ENCODE peak calls at places on chromosomes 3 and 15, in six cellular contexts. B, G, I, H, P and X are unnamed samples.

GRCh38 chr3:122992628-122993570 is 34.7 kb downstream of the SEMA5B start:
- DNase-seq in B (no peak), G (no peak), I (no peak), H (no peak), P (no peak), X (no peak)

GRCh38 chr15:27903405-27903804 is 195.7 kb downstream of the OCA2 start:
- DNase-seq in B (no peak), G (no peak), I (no peak), H (no peak), P (no peak), X (no peak)

GRCh38 chr15:49865925-49866757 is 245.3 kb downstream of the DTWD1 start:
- DNase-seq in B (no peak), G (no peak), I (peak), H (no peak), P (no peak), X (no peak)

GRCh38 chr3:187987919-187988318 is 166.0 kb upstream of the LPP start:
- DNase-seq in B (no peak), G (no peak), I (no peak), H (no peak), P (no peak), X (no peak)

GRCh38 chr15:60972866-60973265 is 256.2 kb downstream of the RORA start:
- DNase-seq in B (peak), G (no peak), I (peak), H (no peak), P (no peak), X (no peak)

GRCh38 chr3:13500133-13500885 is 20.2 kb downstream of the HDAC11 start:
- DNase-seq in B (no peak), G (peak), I (no peak), H (no peak), P (peak), X (no peak)

GRCh38 chr15:92035961-92036360 is 182.5 kb downstream of the SLCO3A1 start:
- DNase-seq in B (peak), G (no peak), I (no peak), H (no peak), P (no peak), X (no peak)

GRCh38 chr3:14391033-14391432 is 11.4 kb upstream of the SLC6A6 start:
- DNase-seq in B (peak), G (no peak), I (peak), H (no peak), P (no peak), X (no peak)

GRCh38 chr3:9402410-9403228 is 5.2 kb downstream of the SETD5 start:
- DNase-seq in B (no peak), G (peak), I (peak), H (no peak), P (peak), X (no peak)

GRCh38 chr15:27422997-27423396 is 452.0 kb downstream of the GABRG3 start:
- DNase-seq in B (no peak), G (no peak), I (no peak), H (no peak), P (no peak), X (no peak)

GRCh38 chr15:49238342-49238741 is 68.3 kb downstream of the GALK2 start:
- DNase-seq in B (peak), G (no peak), I (peak), H (no peak), P (no peak), X (no peak)

GRCh38 chr3:177777699-177778098 is 580.4 kb upstream of the TBL1XR1 start:
- DNase-seq in B (peak), G (peak), I (peak), H (peak), P (peak), X (no peak)

GRCh38 chr15:75809986-75810750 is 33.1 kb upstream of the UBE2Q2 start:
- DNase-seq in B (peak), G (no peak), I (peak), H (no peak), P (no peak), X (no peak)
- TF ChIP-seq CTCF in B (peak), G (peak), I (peak), H (no peak), P (peak), X (no peak)

GRCh38 chr15:67106764-67107013 is 41.3 kb downstream of the SMAD3 start:
- DNase-seq in B (no peak), G (no peak), I (no peak), H (no peak), P (no peak), X (no peak)

GRCh38 chr15:67104453-67104852 is 39.1 kb downstream of the SMAD3 start:
- DNase-seq in B (no peak), G (no peak), I (no peak), H (no peak), P (no peak), X (no peak)

GRCh38 chr15:67107014-67107812 is 41.8 kb downstream of the SMAD3 start:
- DNase-seq in B (peak), G (peak), I (peak), H (no peak), P (no peak), X (no peak)

GRCh38 chr15:67105065-67105951 is 39.9 kb downstream of the SMAD3 start:
- DNase-seq in B (peak), G (no peak), I (peak), H (no peak), P (no peak), X (no peak)

DNA sequence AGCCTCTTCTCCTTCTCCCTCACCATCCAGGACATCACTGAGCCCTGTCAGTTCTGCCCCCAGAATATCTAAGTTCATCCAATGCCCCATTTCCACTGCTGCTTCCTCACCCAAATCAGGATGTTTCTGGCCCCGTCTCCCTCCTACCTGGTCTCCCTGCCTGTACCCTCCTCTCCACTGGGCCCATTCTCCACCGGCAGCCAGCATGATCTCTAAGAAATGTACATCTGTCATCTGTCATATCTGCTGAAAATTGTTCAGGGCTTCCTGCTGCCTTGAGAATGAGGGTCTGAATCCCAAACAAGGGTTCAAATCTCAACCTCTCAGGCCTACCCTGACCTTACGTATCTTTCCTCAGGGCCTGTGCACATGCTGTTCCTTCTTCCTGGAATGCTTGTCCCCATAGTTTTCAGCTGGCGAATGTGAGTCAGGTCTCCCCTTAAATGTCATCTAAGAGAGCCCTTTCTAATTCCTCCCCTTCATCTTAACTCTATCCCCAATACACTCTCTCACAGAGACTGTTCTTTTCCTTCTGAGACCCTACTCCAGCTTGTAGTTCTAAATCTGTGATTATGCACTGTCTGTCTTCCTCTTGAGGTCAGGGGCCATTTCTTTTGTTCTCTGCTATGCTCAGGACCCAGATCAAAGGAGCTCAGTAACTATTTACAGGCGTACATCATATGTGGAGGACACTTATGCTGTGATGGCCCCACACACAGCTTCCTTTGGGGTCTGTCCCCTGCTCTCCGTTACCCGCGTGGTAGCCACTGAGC is 40.8 kb downstream of the SMAD3 start:
- DNase-seq in B (no peak), G (peak), I (no peak), H (no peak), P (no peak), X (no peak)
- TF ChIP-seq CTCF in B (no peak), G (no peak), I (no peak), H (no peak), P (no peak), X (no peak)

GRCh38 chr3:158908187-158908762 is 106.4 kb downstream of the MFSD1 start:
- DNase-seq in B (peak), G (no peak), I (peak), H (no peak), P (no peak), X (no peak)
- TF ChIP-seq CTCF in B (peak), G (no peak), I (no peak), H (no peak), P (peak), X (no peak)

DNA sequence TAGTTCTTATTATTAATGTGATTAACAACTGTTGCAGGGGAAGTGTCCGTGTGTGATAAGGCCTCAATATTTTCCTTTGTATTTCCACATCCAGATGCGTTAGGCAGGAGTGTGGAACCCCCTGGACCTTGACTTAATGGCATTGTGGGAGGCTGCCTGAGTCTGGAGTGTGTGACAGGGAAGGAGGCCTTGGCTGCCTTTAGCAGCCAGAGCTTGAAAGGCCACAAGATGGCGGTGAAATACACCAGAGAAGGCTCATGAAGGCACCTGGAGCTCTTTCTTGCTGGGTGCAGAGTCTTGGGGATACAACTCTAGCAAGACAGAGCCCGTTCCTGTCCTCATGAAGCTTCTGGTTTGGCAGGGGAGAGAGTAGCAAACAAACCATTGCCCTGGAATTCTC is 36.9 kb downstream of the POLR2M start:
- DNase-seq in B (no peak), G (no peak), I (peak), H (no peak), P (no peak), X (no peak)
- TF ChIP-seq CTCF in B (peak), G (peak), I (no peak), H (no peak), P (no peak), X (no peak)

GRCh38 chr3:150372320-150373118 is 35.6 kb upstream of the TSC22D2 start:
- DNase-seq in B (peak), G (no peak), I (peak), H (no peak), P (no peak), X (no peak)
- TF ChIP-seq CTCF in B (peak), G (no peak), I (peak), H (no peak), P (peak), X (no peak)

DNA sequence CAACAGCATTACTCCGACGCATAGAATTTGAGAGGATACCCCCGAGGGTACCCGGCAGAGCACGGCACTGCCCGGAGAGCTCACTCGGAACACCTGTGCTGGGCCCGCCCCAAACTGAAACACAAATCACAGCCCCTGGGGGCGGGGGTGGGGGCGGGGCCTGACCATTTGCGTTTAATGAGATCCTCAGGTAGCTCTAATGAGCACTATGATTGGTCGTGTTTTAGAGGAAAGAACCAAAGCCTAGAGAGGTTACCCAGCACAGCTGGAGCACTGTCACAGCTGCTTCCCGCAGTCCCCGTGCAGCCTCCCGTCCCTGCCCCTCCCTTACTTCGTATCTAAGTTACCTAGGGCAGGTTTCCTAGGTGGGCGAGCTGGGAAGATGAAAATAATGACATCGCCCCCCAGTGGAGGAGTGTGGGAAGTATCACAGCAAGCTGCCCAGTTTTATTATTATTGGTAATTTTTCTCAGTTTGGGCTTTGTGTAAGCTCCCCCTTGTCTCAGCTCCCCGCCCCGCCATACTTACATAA is 187.1 kb downstream of the PDE8A start:
- DNase-seq in B (no peak), G (peak), I (peak), H (no peak), P (peak), X (no peak)
- TF ChIP-seq CTCF in B (peak), G (peak), I (peak), H (no peak), P (peak), X (no peak)

DNA sequence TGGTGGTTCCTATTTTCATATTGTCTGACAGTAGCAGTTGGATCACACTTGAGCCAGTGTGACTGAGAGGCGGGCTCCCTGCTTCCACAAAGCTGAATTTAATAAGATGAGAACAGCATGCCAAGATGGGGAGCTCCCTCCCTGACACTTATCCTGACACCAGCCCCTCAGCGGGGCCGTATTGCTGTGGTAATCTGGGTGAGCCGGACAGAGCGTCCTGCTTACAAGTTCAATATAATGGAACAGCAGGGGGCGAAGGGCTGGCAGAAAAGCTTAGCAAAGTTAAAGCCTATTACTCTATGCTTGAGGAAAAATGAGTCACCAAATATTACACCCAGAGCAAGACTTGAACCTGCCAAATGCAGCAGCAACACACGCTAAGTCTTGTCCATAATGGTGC is 163.9 kb upstream of the CMC1 start:
- DNase-seq in B (peak), G (no peak), I (peak), H (no peak), P (no peak), X (no peak)
- TF ChIP-seq CTCF in B (peak), G (no peak), I (peak), H (no peak), P (no peak), X (no peak)

GRCh38 chr15:58452775-58453174 is 21.0 kb downstream of the LIPC start:
- DNase-seq in B (no peak), G (no peak), I (no peak), H (no peak), P (no peak), X (no peak)
- TF ChIP-seq CTCF in B (no peak), G (no peak), I (no peak), H (no peak), P (no peak), X (no peak)